ENCODE peak calls at places on chromosomes 16 and 17, in seven cellular contexts. One of them, this sample, is unnamed.

GRCh38 chr17:42795061-42795460 is 3.4 kb downstream of the COA3 start:
- DNase-seq in sigmoid colon: no peak
- DNase-seq in astrocyte of the spinal cord: no peak
- DNase-seq in cardiac muscle cell: no peak
- DNase-seq in IMR-90: no peak
- DNase-seq in tibial artery: no peak
- DNase-seq in CD8-positive, alpha-beta T cell: no peak
- DNase-seq in this sample: no peak

GRCh38 chr17:42554250-42555121 is 1.8 kb downstream of the HSD17B1 start:
- DNase-seq in sigmoid colon: peak
- DNase-seq in astrocyte of the spinal cord: peak
- DNase-seq in cardiac muscle cell: peak
- DNase-seq in IMR-90: peak
- DNase-seq in tibial artery: peak
- DNase-seq in CD8-positive, alpha-beta T cell: peak
- DNase-seq in this sample: peak

GRCh38 chr16:15952265-15952711 is 2.9 kb downstream of the ABCC1 start:
- DNase-seq in sigmoid colon: no peak
- DNase-seq in astrocyte of the spinal cord: no peak
- DNase-seq in cardiac muscle cell: no peak
- DNase-seq in IMR-90: no peak
- DNase-seq in tibial artery: peak
- DNase-seq in CD8-positive, alpha-beta T cell: no peak
- DNase-seq in this sample: no peak

GRCh38 chr16:19389246-19389645 is 28.4 kb upstream of the TMC5 start:
- DNase-seq in sigmoid colon: no peak
- DNase-seq in astrocyte of the spinal cord: no peak
- DNase-seq in cardiac muscle cell: peak
- DNase-seq in IMR-90: no peak
- DNase-seq in tibial artery: no peak
- DNase-seq in CD8-positive, alpha-beta T cell: peak
- DNase-seq in this sample: peak

GRCh38 chr16:85448557-85449194 is 164.4 kb upstream of the GSE1 start:
- DNase-seq in sigmoid colon: no peak
- DNase-seq in astrocyte of the spinal cord: no peak
- DNase-seq in cardiac muscle cell: no peak
- DNase-seq in IMR-90: no peak
- DNase-seq in tibial artery: no peak
- DNase-seq in CD8-positive, alpha-beta T cell: peak
- DNase-seq in this sample: no peak

GRCh38 chr16:19969284-19969683 is 84.6 kb upstream of the GPRC5B start:
- DNase-seq in sigmoid colon: no peak
- DNase-seq in astrocyte of the spinal cord: no peak
- DNase-seq in cardiac muscle cell: no peak
- DNase-seq in IMR-90: no peak
- DNase-seq in tibial artery: no peak
- DNase-seq in CD8-positive, alpha-beta T cell: no peak
- DNase-seq in this sample: no peak

GRCh38 chr17:59516451-59516850 is 49.0 kb upstream of the DHX40 start:
- DNase-seq in sigmoid colon: no peak
- DNase-seq in astrocyte of the spinal cord: no peak
- DNase-seq in cardiac muscle cell: no peak
- DNase-seq in IMR-90: no peak
- DNase-seq in tibial artery: no peak
- DNase-seq in CD8-positive, alpha-beta T cell: no peak
- DNase-seq in this sample: no peak

GRCh38 chr17:46832945-46833839 is 14.7 kb upstream of the WNT3 start:
- DNase-seq in sigmoid colon: no peak
- DNase-seq in astrocyte of the spinal cord: peak
- DNase-seq in cardiac muscle cell: peak
- DNase-seq in IMR-90: peak
- DNase-seq in tibial artery: no peak
- DNase-seq in CD8-positive, alpha-beta T cell: no peak
- DNase-seq in this sample: peak

GRCh38 chr17:12328204-12328603 is 307.5 kb downstream of the MAP2K4 start:
- DNase-seq in sigmoid colon: no peak
- DNase-seq in astrocyte of the spinal cord: no peak
- DNase-seq in cardiac muscle cell: no peak
- DNase-seq in IMR-90: no peak
- DNase-seq in tibial artery: no peak
- DNase-seq in CD8-positive, alpha-beta T cell: no peak
- DNase-seq in this sample: no peak

GRCh38 chr17:48175692-48176450 is 68.3 kb downstream of the SNX11 start:
- DNase-seq in sigmoid colon: no peak
- DNase-seq in astrocyte of the spinal cord: peak
- DNase-seq in cardiac muscle cell: peak
- DNase-seq in IMR-90: peak
- DNase-seq in tibial artery: no peak
- DNase-seq in CD8-positive, alpha-beta T cell: no peak
- DNase-seq in this sample: peak

GRCh38 chr17:61757168-61757567 is 106.2 kb downstream of the BRIP1 start:
- DNase-seq in sigmoid colon: no peak
- DNase-seq in astrocyte of the spinal cord: no peak
- DNase-seq in cardiac muscle cell: no peak
- DNase-seq in IMR-90: no peak
- DNase-seq in tibial artery: no peak
- DNase-seq in CD8-positive, alpha-beta T cell: no peak
- DNase-seq in this sample: no peak

GRCh38 chr17:81125573-81126081 is 39.7 kb upstream of the PVALEF start:
- DNase-seq in sigmoid colon: no peak
- DNase-seq in astrocyte of the spinal cord: no peak
- DNase-seq in cardiac muscle cell: no peak
- DNase-seq in IMR-90: no peak
- DNase-seq in tibial artery: no peak
- DNase-seq in CD8-positive, alpha-beta T cell: no peak
- DNase-seq in this sample: no peak

GRCh38 chr17:19762515-19762961 is 14.4 kb upstream of the ALDH3A1 start:
- DNase-seq in sigmoid colon: peak
- DNase-seq in astrocyte of the spinal cord: peak
- DNase-seq in cardiac muscle cell: peak
- DNase-seq in IMR-90: peak
- DNase-seq in tibial artery: peak
- DNase-seq in CD8-positive, alpha-beta T cell: peak
- DNase-seq in this sample: peak

GRCh38 chr17:33981713-33982601 is 273.1 kb upstream of the CCL2 start:
- DNase-seq in sigmoid colon: no peak
- DNase-seq in astrocyte of the spinal cord: no peak
- DNase-seq in cardiac muscle cell: no peak
- DNase-seq in IMR-90: no peak
- DNase-seq in tibial artery: no peak
- DNase-seq in CD8-positive, alpha-beta T cell: no peak
- DNase-seq in this sample: no peak

GRCh38 chr17:14793237-14793636 is 471.9 kb downstream of the PMP22 start:
- DNase-seq in sigmoid colon: no peak
- DNase-seq in astrocyte of the spinal cord: peak
- DNase-seq in cardiac muscle cell: peak
- DNase-seq in IMR-90: peak
- DNase-seq in tibial artery: no peak
- DNase-seq in CD8-positive, alpha-beta T cell: no peak
- DNase-seq in this sample: peak

GRCh38 chr16:80733366-80733901 is 71.0 kb downstream of the CDYL2 start:
- DNase-seq in sigmoid colon: no peak
- DNase-seq in astrocyte of the spinal cord: no peak
- DNase-seq in cardiac muscle cell: no peak
- DNase-seq in IMR-90: no peak
- DNase-seq in tibial artery: no peak
- DNase-seq in CD8-positive, alpha-beta T cell: no peak
- DNase-seq in this sample: no peak

GRCh38 chr17:12620200-12620720 is 45.4 kb upstream of the MYOCD start:
- DNase-seq in sigmoid colon: no peak
- DNase-seq in astrocyte of the spinal cord: peak
- DNase-seq in cardiac muscle cell: peak
- DNase-seq in IMR-90: peak
- DNase-seq in tibial artery: no peak
- DNase-seq in CD8-positive, alpha-beta T cell: no peak
- DNase-seq in this sample: peak

DNA sequence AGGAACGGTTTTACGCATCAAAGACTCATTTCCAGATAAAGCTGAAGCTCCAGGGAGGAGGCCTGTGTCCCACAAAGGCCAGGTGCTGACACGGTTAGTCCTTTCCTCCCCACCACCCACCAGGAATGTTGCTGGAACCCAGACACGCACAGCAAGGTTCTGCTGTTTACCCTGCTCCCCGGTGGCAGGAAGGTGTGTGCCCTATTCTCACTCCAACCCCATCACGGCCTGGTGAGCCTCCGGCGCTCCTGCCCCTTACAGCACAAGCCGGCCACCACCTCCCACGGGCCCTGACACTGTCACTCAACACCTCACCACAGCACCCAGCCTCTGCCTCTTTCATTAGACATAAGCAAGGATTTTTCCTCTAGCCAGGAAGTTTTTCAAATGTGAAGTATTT is 47.8 kb downstream of the ANKRD11 start:
- DNase-seq in sigmoid colon: no peak
- DNase-seq in astrocyte of the spinal cord: no peak
- DNase-seq in cardiac muscle cell: no peak
- DNase-seq in IMR-90: no peak
- DNase-seq in tibial artery: no peak
- DNase-seq in CD8-positive, alpha-beta T cell: no peak
- DNase-seq in this sample: no peak
- H3K4me3 ChIP-seq in sigmoid colon: no peak
- H3K4me3 ChIP-seq in astrocyte of the spinal cord: no peak
- H3K4me3 ChIP-seq in cardiac muscle cell: no peak
- H3K4me3 ChIP-seq in IMR-90: no peak
- H3K4me3 ChIP-seq in tibial artery: no peak
- H3K4me3 ChIP-seq in CD8-positive, alpha-beta T cell: no peak
- H3K4me3 ChIP-seq in this sample: peak

GRCh38 chr17:74839955-74840354 is 19.7 kb downstream of the GRIN2C start:
- DNase-seq in sigmoid colon: no peak
- DNase-seq in astrocyte of the spinal cord: no peak
- DNase-seq in cardiac muscle cell: no peak
- DNase-seq in IMR-90: no peak
- DNase-seq in tibial artery: no peak
- DNase-seq in CD8-positive, alpha-beta T cell: no peak
- DNase-seq in this sample: no peak

GRCh38 chr17:74842146-74842598 is 17.5 kb downstream of the GRIN2C start:
- DNase-seq in sigmoid colon: no peak
- DNase-seq in astrocyte of the spinal cord: peak
- DNase-seq in cardiac muscle cell: peak
- DNase-seq in IMR-90: no peak
- DNase-seq in tibial artery: no peak
- DNase-seq in CD8-positive, alpha-beta T cell: no peak
- DNase-seq in this sample: no peak

GRCh38 chr17:74840989-74841666 is 18.6 kb downstream of the GRIN2C start:
- DNase-seq in sigmoid colon: peak
- DNase-seq in astrocyte of the spinal cord: peak
- DNase-seq in cardiac muscle cell: peak
- DNase-seq in IMR-90: peak
- DNase-seq in tibial artery: peak
- DNase-seq in CD8-positive, alpha-beta T cell: no peak
- DNase-seq in this sample: peak

GRCh38 chr17:74838275-74838674 is 21.4 kb downstream of the GRIN2C start:
- DNase-seq in sigmoid colon: no peak
- DNase-seq in astrocyte of the spinal cord: no peak
- DNase-seq in cardiac muscle cell: no peak
- DNase-seq in IMR-90: no peak
- DNase-seq in tibial artery: no peak
- DNase-seq in CD8-positive, alpha-beta T cell: no peak
- DNase-seq in this sample: no peak

DNA sequence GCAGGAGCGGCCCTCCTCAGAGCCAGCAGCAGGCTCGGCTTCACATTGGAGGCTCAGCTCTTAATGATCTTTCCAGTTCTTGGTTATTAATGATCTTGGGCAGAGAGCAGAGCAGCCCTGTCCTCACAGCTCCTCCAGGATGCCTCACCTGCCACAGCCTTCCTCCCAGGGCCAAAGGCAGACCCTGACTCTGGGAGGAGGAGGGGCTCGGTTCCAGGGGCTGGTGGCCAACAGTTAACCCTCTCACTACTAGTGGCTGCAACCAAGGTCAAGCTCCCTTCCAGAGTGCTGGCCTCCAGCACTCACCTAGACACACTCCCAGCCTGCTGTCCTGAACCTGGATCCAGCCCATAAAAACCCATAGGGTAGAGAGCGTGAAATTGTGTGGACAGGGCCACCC is 19.2 kb downstream of the GRIN2C start:
- DNase-seq in sigmoid colon: no peak
- DNase-seq in astrocyte of the spinal cord: no peak
- DNase-seq in cardiac muscle cell: no peak
- DNase-seq in IMR-90: no peak
- DNase-seq in tibial artery: no peak
- DNase-seq in CD8-positive, alpha-beta T cell: no peak
- DNase-seq in this sample: no peak
- H3K4me3 ChIP-seq in sigmoid colon: no peak
- H3K4me3 ChIP-seq in astrocyte of the spinal cord: no peak
- H3K4me3 ChIP-seq in cardiac muscle cell: no peak
- H3K4me3 ChIP-seq in IMR-90: no peak
- H3K4me3 ChIP-seq in tibial artery: no peak
- H3K4me3 ChIP-seq in CD8-positive, alpha-beta T cell: no peak
- H3K4me3 ChIP-seq in this sample: no peak

DNA sequence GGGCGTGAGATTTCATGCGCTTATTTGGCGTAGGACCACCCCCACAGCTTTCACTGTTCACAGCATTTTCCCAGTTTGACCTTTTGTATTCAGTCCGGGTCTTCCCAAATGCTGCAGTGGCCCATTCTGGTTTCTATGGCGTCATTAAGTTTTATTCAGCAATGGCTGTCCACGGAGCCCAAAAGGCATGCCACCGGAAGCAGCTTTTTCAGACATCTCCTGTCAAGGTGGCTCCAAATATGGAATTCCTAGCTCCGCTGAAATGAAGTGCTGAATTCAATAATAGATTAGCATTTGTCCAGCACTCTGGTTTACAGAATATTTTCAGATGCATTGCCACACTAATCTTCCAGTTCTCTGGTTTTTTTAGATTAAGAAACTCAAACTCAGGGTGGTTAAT is 90.6 kb upstream of the FBXO47 start:
- DNase-seq in sigmoid colon: no peak
- DNase-seq in astrocyte of the spinal cord: no peak
- DNase-seq in cardiac muscle cell: no peak
- DNase-seq in IMR-90: no peak
- DNase-seq in tibial artery: no peak
- DNase-seq in CD8-positive, alpha-beta T cell: no peak
- DNase-seq in this sample: no peak
- H3K4me3 ChIP-seq in sigmoid colon: peak
- H3K4me3 ChIP-seq in astrocyte of the spinal cord: no peak
- H3K4me3 ChIP-seq in cardiac muscle cell: peak
- H3K4me3 ChIP-seq in IMR-90: no peak
- H3K4me3 ChIP-seq in tibial artery: peak
- H3K4me3 ChIP-seq in CD8-positive, alpha-beta T cell: no peak
- H3K4me3 ChIP-seq in this sample: peak

DNA sequence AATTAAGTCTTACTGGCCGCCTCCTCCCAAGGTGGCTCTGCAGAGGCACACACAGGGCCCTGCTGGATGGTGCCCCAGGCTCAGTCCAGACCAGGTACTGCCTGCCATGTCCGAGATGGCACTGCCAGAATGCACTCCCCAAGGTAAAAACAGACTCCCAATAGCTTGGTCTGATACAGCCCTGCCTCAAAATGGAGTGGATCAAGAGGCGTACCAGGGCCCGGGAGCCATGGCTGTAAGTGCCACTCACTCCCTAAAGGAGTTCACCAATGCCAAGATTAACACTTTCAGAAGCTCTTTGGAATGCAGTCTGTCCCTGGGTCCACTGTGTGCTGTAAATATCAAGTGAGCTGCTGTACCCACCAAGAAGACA is 576 bp upstream of the MYO18A start:
- DNase-seq in sigmoid colon: no peak
- DNase-seq in astrocyte of the spinal cord: no peak
- DNase-seq in cardiac muscle cell: no peak
- DNase-seq in IMR-90: no peak
- DNase-seq in tibial artery: no peak
- DNase-seq in CD8-positive, alpha-beta T cell: no peak
- DNase-seq in this sample: peak
- H3K4me3 ChIP-seq in sigmoid colon: peak
- H3K4me3 ChIP-seq in astrocyte of the spinal cord: peak
- H3K4me3 ChIP-seq in cardiac muscle cell: peak
- H3K4me3 ChIP-seq in IMR-90: peak
- H3K4me3 ChIP-seq in tibial artery: peak
- H3K4me3 ChIP-seq in CD8-positive, alpha-beta T cell: peak
- H3K4me3 ChIP-seq in this sample: peak